ENCODE peak calls at places on chromosomes 5 and 9, in ten cellular contexts. Z, T, Q, D, E, J, P, G, R and X are unnamed samples.

GRCh38 chr9:10003047-10003446 is 609.8 kb downstream of the PTPRD start:
- DNase-seq in P (no peak), T (no peak), R (no peak), D (no peak), G (no peak), J (no peak), Z (no peak), E (no peak), Q (no peak), X (no peak)

GRCh38 chr5:59893436-59894227 is at the start of gene PDE4D:
- DNase-seq in P (no peak), Q (peak; percentile 11), T (peak; percentile 19), J (peak; percentile 54), Z (peak; percentile 26), D (peak; percentile 39), R (no peak), G (no peak), E (no peak), X (no peak)

GRCh38 chr5:150567031-150567680 is 59.2 kb downstream of the NDST1 start:
- DNase-seq in G (no peak), J (no peak), R (no peak), Q (no peak), Z (no peak), P (no peak), D (peak; percentile 62), T (no peak), E (no peak), X (peak; percentile 85)

GRCh38 chr5:133118741-133119140 is 66.9 kb downstream of the HSPA4 start:
- DNase-seq in E (no peak), T (no peak), G (no peak), J (no peak), Q (no peak), Z (no peak), D (no peak), R (no peak), P (no peak), X (no peak)

GRCh38 chr5:116652196-116652729 is 77.6 kb upstream of the SEMA6A start:
- DNase-seq in E (no peak), J (no peak), P (no peak), Z (peak; percentile 30), D (no peak), R (peak; percentile 8), Q (no peak), T (no peak), G (no peak), X (peak; percentile 2)

GRCh38 chr9:98226968-98227367 is 28.5 kb downstream of the TBC1D2 start:
- DNase-seq in J (no peak), Q (no peak), T (no peak), D (no peak), G (no peak), Z (no peak), R (no peak), P (no peak), E (no peak), X (no peak)

GRCh38 chr9:127899200-127899943 is at the start of gene ST6GALNAC6:
- DNase-seq in Z (peak; percentile 93), R (peak; percentile 83), J (peak; percentile 83), P (no peak), E (peak; percentile 20), T (peak; percentile 79), D (peak; percentile 70), G (peak; percentile 91), Q (peak; percentile 34), X (peak; percentile 76)

GRCh38 chr5:32098291-32098690 is 75.8 kb downstream of the GOLPH3 start:
- DNase-seq in J (peak; percentile 42), P (no peak), T (no peak), R (no peak), E (no peak), D (no peak), Z (no peak), G (no peak), Q (no peak), X (no peak)

GRCh38 chr9:7407246-7407645 is 392.3 kb downstream of the DMAC1 start:
- DNase-seq in T (no peak), Q (no peak), R (no peak), Z (no peak), J (no peak), P (no peak), G (no peak), E (no peak), D (no peak), X (no peak)

GRCh38 chr9:15135167-15135792 is 171.7 kb downstream of the TTC39B start:
- DNase-seq in R (peak; percentile 74), J (no peak), T (peak; percentile 49), Q (peak; percentile 89), E (peak; percentile 54), Z (peak; percentile 53), G (peak; percentile 60), P (peak; percentile 21), D (peak; percentile 46), X (peak; percentile 80)

GRCh38 chr5:123485275-123485674 is 26.7 kb upstream of the CSNK1G3 start:
- DNase-seq in Z (no peak), D (no peak), J (no peak), R (no peak), Q (no peak), G (no peak), E (no peak), P (no peak), T (no peak), X (no peak)

GRCh38 chr9:75847085-75847484 is 43.4 kb upstream of the PCSK5 start:
- DNase-seq in E (no peak), Q (no peak), P (no peak), R (no peak), D (no peak), J (no peak), T (no peak), Z (no peak), G (no peak), X (no peak)

GRCh38 chr5:67453526-67453925 is 256.9 kb upstream of the CD180 start:
- DNase-seq in E (no peak), Z (no peak), J (no peak), R (no peak), D (no peak), P (no peak), G (no peak), T (no peak), Q (no peak), X (no peak)

GRCh38 chr5:143140492-143141231 is 262.8 kb downstream of the NR3C1 start:
- DNase-seq in P (no peak), E (no peak), Q (peak; percentile 63), J (peak; percentile 58), R (no peak), Z (no peak), G (no peak), T (peak; percentile 64), D (no peak), X (no peak)

GRCh38 chr5:41707853-41708603 is 162.2 kb downstream of the OXCT1 start:
- DNase-seq in J (no peak), P (no peak), R (peak; percentile 44), G (peak; percentile 8), Z (peak; percentile 34), T (no peak), D (peak; percentile 14), Q (no peak), E (no peak), X (peak; percentile 26)

GRCh38 chr9:114086009-114086408 is 7.9 kb upstream of the AMBP start:
- DNase-seq in Z (no peak), E (no peak), P (no peak), T (no peak), J (no peak), G (no peak), D (no peak), R (no peak), Q (no peak), X (no peak)

GRCh38 chr5:153965102-153965645 is 73.5 kb downstream of the FAM114A2 start:
- DNase-seq in R (peak; percentile 84), D (peak; percentile 43), G (peak; percentile 72), P (no peak), Z (peak; percentile 80), E (no peak), Q (peak; percentile 62), J (peak; percentile 35), T (peak; percentile 16), X (peak; percentile 64)

GRCh38 chr9:36855443-36856315 is 178.4 kb downstream of the PAX5 start:
- DNase-seq in Q (no peak), P (no peak), J (no peak), D (no peak), T (peak; percentile 18), R (peak; percentile 53), Z (peak; percentile 67), E (no peak), G (peak; percentile 27), X (peak; percentile 62)

GRCh38 chr5:56144211-56144610 is 88.9 kb downstream of the ANKRD55 start:
- DNase-seq in D (no peak), J (no peak), P (no peak), G (no peak), R (no peak), T (no peak), E (no peak), Z (no peak), Q (no peak), X (no peak)

GRCh38 chr5:59640411-59640810 is 253.1 kb downstream of the PDE4D start:
- DNase-seq in G (no peak), D (no peak), J (peak; percentile 30), Z (no peak), Q (no peak), E (no peak), T (no peak), R (no peak), P (no peak), X (no peak)

GRCh38 chr5:168772466-168772961 is 193.3 kb upstream of the PANK3 start:
- DNase-seq in E (no peak), G (no peak), D (no peak), T (no peak), Z (no peak), P (no peak), R (no peak), Q (no peak), J (no peak), X (no peak)

GRCh38 chr5:164532226-164532937 is 1027.0 kb downstream of the MAT2B start:
- DNase-seq in D (no peak), E (no peak), P (no peak), J (no peak), T (no peak), R (no peak), G (no peak), Z (no peak), Q (no peak), X (no peak)

GRCh38 chr9:36023260-36024048 is 13.3 kb upstream of the RECK start:
- DNase-seq in Q (peak; percentile 47), T (peak; percentile 80), G (peak; percentile 74), E (peak; percentile 2), Z (peak; percentile 72), P (peak; percentile 63), J (peak; percentile 55), R (peak; percentile 83), D (no peak), X (peak; percentile 60)

GRCh38 chr5:33470544-33470943 is 29.8 kb downstream of the TARS1 start:
- DNase-seq in G (peak; percentile 17), D (no peak), R (peak; percentile 42), T (no peak), Q (peak; percentile 8), Z (no peak), P (no peak), J (no peak), E (no peak), X (peak; percentile 35)

GRCh38 chr5:4374866-4375265 is 765.3 kb upstream of the ADAMTS16 start:
- DNase-seq in G (no peak), P (no peak), D (no peak), R (no peak), J (no peak), Q (no peak), E (no peak), Z (no peak), T (no peak), X (peak; percentile 33)

GRCh38 chr5:97009212-97009898 is 73.5 kb downstream of the LNPEP start:
- DNase-seq in D (no peak), Q (no peak), E (no peak), R (peak; percentile 86), P (no peak), J (no peak), T (no peak), Z (peak; percentile 29), G (peak; percentile 65), X (peak; percentile 84)

GRCh38 chr5:158026248-158027031 is 167.5 kb upstream of the CLINT1 start:
- DNase-seq in Q (no peak), T (no peak), D (peak; percentile 74), J (no peak), R (no peak), Z (no peak), P (no peak), E (no peak), G (no peak), X (no peak)

GRCh38 chr5:128414469-128414868 is 123.6 kb downstream of the FBN2 start:
- DNase-seq in E (no peak), P (no peak), G (no peak), Z (no peak), T (no peak), D (no peak), R (no peak), Q (no peak), J (no peak), X (no peak)